ENCODE peak calls at places on chromosomes 3 and 15, in eight cellular contexts. Y is astrocyte, Q is psoas muscle, M is heart right ventricle, S is upper lobe of right lung, X is fibroblast of the aortic adventitia, E is pancreas, Z is A549. R is an unnamed sample.

GRCh38 chr3:193971268-193971751 is 164.6 kb upstream of the HES1 start:
- DNase-seq in Y (peak; percentile 79), Q (no peak), M (no peak), S (no peak), X (peak; percentile 47), E (no peak), Z (peak; percentile 12), R (no peak)

GRCh38 chr15:84685304-84685703 is 27.3 kb upstream of the NMB start:
- DNase-seq in Y (peak; percentile 80), Q (peak; percentile 70), M (peak; percentile 43), S (no peak), X (peak; percentile 89), E (no peak), Z (peak; percentile 82), R (peak; percentile 66)

GRCh38 chr15:62545392-62546227 is 380.5 kb upstream of the C2CD4B start:
- DNase-seq in Y (peak; percentile 66), Q (peak; percentile 44), M (peak; percentile 26), S (no peak), X (peak; percentile 94), E (peak; percentile 21), Z (no peak), R (no peak)

GRCh38 chr15:64634020-64634419 is 141.4 kb downstream of the RBPMS2 start:
- DNase-seq in Y (peak; percentile 65), Q (no peak), M (no peak), S (no peak), X (no peak), E (no peak), Z (no peak), R (no peak)

GRCh38 chr15:73225358-73226015 is 143.3 kb downstream of the HCN4 start:
- DNase-seq in Y (no peak), Q (no peak), M (no peak), S (no peak), X (no peak), E (no peak), Z (peak; percentile 23), R (no peak)

GRCh38 chr3:14871456-14872200 is 52.9 kb downstream of the FGD5 start:
- DNase-seq in Y (no peak), Q (no peak), M (no peak), S (peak; percentile 46), X (no peak), E (no peak), Z (no peak), R (no peak)

GRCh38 chr3:80734483-80734882 is 966.7 kb upstream of the ROBO1 start:
- DNase-seq in Y (no peak), Q (no peak), M (no peak), S (no peak), X (no peak), E (no peak), Z (no peak), R (no peak)

GRCh38 chr3:170007031-170007663 is 30.6 kb upstream of the GPR160 start:
- DNase-seq in Y (peak; percentile 64), Q (peak; percentile 30), M (no peak), S (no peak), X (peak; percentile 70), E (no peak), Z (no peak), R (peak; percentile 5)

GRCh38 chr15:65372787-65373067 is 5.1 kb downstream of the IGDCC3 start:
- DNase-seq in Y (no peak), Q (no peak), M (no peak), S (no peak), X (no peak), E (no peak), Z (no peak), R (no peak)

GRCh38 chr15:53384417-53384816 is 375.0 kb downstream of the WDR72 start:
- DNase-seq in Y (no peak), Q (no peak), M (no peak), S (peak; percentile 62), X (no peak), E (peak; percentile 10), Z (peak; percentile 42), R (no peak)

GRCh38 chr3:123386477-123387040 is 62.3 kb downstream of the ADCY5 start:
- DNase-seq in Y (no peak), Q (no peak), M (no peak), S (no peak), X (no peak), E (no peak), Z (no peak), R (no peak)

GRCh38 chr3:106588739-106589138 is 719.9 kb upstream of the CBLB start:
- DNase-seq in Y (no peak), Q (no peak), M (no peak), S (no peak), X (no peak), E (no peak), Z (no peak), R (no peak)

GRCh38 chr15:36967929-36968328 is 132.4 kb downstream of the MEIS2 start:
- DNase-seq in Y (no peak), Q (no peak), M (no peak), S (no peak), X (no peak), E (no peak), Z (no peak), R (no peak)

GRCh38 chr3:133283958-133284807 is 115.7 kb upstream of the BFSP2 start:
- DNase-seq in Y (no peak), Q (no peak), M (no peak), S (no peak), X (no peak), E (no peak), Z (no peak), R (no peak)

GRCh38 chr3:60870396-60870795 is 380.9 kb downstream of the FHIT start:
- DNase-seq in Y (no peak), Q (no peak), M (no peak), S (no peak), X (no peak), E (no peak), Z (no peak), R (no peak)

GRCh38 chr15:83108266-83109219 is 1.1 kb downstream of the TM6SF1 start:
- DNase-seq in Y (no peak), Q (peak; percentile 50), M (peak; percentile 51), S (peak; percentile 84), X (peak; percentile 23), E (no peak), Z (peak; percentile 47), R (no peak)

GRCh38 chr3:15086699-15087098 is 12.2 kb downstream of the RBSN start:
- DNase-seq in Y (no peak), Q (no peak), M (no peak), S (no peak), X (no peak), E (no peak), Z (no peak), R (no peak)

GRCh38 chr3:87413821-87414220 is 137.4 kb upstream of the POU1F1 start:
- DNase-seq in Y (peak; percentile 78), Q (no peak), M (no peak), S (no peak), X (peak; percentile 28), E (no peak), Z (no peak), R (no peak)

GRCh38 chr3:170117134-170117533 is 64.4 kb downstream of the PHC3 start:
- DNase-seq in Y (no peak), Q (no peak), M (no peak), S (no peak), X (no peak), E (no peak), Z (peak; percentile 37), R (no peak)

GRCh38 chr3:127767126-127767525 is 55.2 kb downstream of the MGLL start:
- DNase-seq in Y (no peak), Q (no peak), M (no peak), S (no peak), X (no peak), E (no peak), Z (peak; percentile 56), R (no peak)

GRCh38 chr3:105014631-105015030 is 352.1 kb upstream of the ALCAM start:
- DNase-seq in Y (peak; percentile 18), Q (no peak), M (no peak), S (no peak), X (peak; percentile 7), E (no peak), Z (no peak), R (no peak)

GRCh38 chr3:70702132-70702531 is 389.7 kb upstream of the MDFIC2 start:
- DNase-seq in Y (no peak), Q (no peak), M (no peak), S (no peak), X (peak; percentile 26), E (no peak), Z (no peak), R (no peak)

GRCh38 chr15:36363335-36363734 is 216.1 kb upstream of the CDIN1 start:
- DNase-seq in Y (peak; percentile 84), Q (no peak), M (no peak), S (no peak), X (peak; percentile 30), E (no peak), Z (peak; percentile 15), R (no peak)

DNA sequence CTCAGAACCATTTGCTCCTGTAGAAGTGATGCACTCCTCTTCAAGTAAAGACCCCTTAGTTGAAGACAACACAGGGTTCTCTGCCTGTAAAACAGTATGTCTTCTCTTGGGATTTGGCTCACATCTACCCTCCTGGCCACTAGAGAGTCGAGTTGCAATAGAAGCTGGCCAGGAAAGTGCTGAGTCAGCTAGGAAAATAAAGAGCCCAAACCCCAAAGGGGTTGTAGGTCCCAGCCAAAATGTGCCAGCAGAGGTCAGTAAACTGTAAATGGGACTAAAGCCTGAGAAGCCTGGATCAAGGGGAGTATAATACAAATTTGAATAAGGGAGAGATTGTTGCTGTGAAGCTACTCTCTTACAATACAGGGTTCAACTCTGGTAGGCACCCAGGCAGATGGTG is 37.2 kb upstream of the THBS1 start:
- DNase-seq in Y (no peak), Q (no peak), M (no peak), S (no peak), X (peak; percentile 32), E (no peak), Z (peak; percentile 7), R (no peak)
- TF ChIP-seq CTCF in Y (no peak), Q (no peak), M (no peak), S (no peak), X (no peak), E (no peak), Z (no peak), R (no peak)

GRCh38 chr15:93071469-93071891 is 17.5 kb downstream of the RGMA start:
- DNase-seq in Y (no peak), Q (no peak), M (no peak), S (no peak), X (peak; percentile 47), E (no peak), Z (no peak), R (no peak)
- H3K4me3 ChIP-seq in Y (peak overlapping the region; percentile 63), Q (peak overlapping the region; percentile 87), M (peak overlapping the region; percentile 73), S (peak overlapping the region; percentile 62), X (peak overlapping the region; percentile 86), E (peak overlapping the region; percentile 52), Z (peak overlapping the region; percentile 54), R (peak overlapping the region; percentile 68)

DNA sequence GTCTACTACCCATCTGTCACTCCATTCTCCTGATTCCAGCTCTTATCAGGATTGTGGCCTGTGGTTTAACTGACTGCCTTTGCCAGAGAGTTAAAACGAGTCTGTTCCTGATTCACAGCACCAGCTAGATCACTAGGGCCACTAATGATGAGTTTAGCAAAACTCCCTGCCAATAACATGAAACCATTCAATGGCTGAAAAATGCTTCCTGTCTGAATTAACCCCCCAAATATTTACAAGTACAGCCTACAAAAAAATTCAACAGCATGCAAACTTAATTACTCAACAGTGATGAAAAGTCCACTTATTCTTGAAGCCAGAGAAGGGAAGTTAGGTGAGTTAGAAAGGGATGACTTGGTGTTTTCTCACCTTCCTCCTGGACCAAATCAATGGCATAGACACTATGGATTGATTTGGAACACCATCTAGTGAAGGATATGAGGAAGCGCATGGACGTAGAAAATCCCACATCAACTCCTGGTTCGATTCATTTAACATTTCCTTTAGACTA is 141.4 kb downstream of the TGFBR2 start:
- DNase-seq in Y (peak; percentile 89), Q (no peak), M (no peak), S (no peak), X (peak; percentile 68), E (no peak), Z (peak; percentile 60), R (peak; percentile 22)
- TF ChIP-seq CTCF in Y (peak; percentile 48), Q (peak; percentile 38), M (peak; percentile 63), S (peak; percentile 42), X (peak; percentile 55), E (no peak), Z (peak; percentile 75), R (peak; percentile 54)

GRCh38 chr3:8767181-8767666 is 2.2 kb downstream of the OXTR start:
- DNase-seq in Y (no peak), Q (no peak), M (no peak), S (no peak), X (no peak), E (no peak), Z (no peak), R (no peak)
- H3K4me3 ChIP-seq in Y (peak overlapping the region; percentile 79), Q (peak overlapping the region; percentile 65), M (peak overlapping the region; percentile 50), S (no peak overlapping the region), X (no peak overlapping the region), E (no peak overlapping the region), Z (no peak overlapping the region), R (peak overlapping the region; percentile 47)

R was measured in HFF-Myc.